ENCODE peak calls at places on chromosomes 12 and 14, in seven cellular contexts. F is uterus, D is right lobe of liver, N is body of pancreas, Q is upper lobe of left lung, M is suprapubic skin, V is prostate gland. O is an unnamed sample. For H3K4me1, the result is how much of the 10 kb centered on the place peaks cover.

GRCh38 chr14:24365600-24366374 is 2.2 kb upstream of the NFATC4 start:
- DNase-seq in F (peak), D (peak), N (peak), Q (peak), M (peak), V (peak), O (no peak)

GRCh38 chr14:80621701-80622100 is 319.8 kb downstream of the CEP128 start:
- DNase-seq in F (no peak), D (no peak), N (no peak), Q (no peak), M (no peak), V (no peak), O (no peak)

GRCh38 chr14:55514819-55515470 is 65.1 kb upstream of the KTN1 start:
- DNase-seq in F (no peak), D (no peak), N (no peak), Q (no peak), M (no peak), V (no peak), O (no peak)

GRCh38 chr12:55713721-55714120 is 2.1 kb upstream of the BLOC1S1 start:
- DNase-seq in F (no peak), D (no peak), N (no peak), Q (no peak), M (no peak), V (no peak), O (no peak)

GRCh38 chr12:93667672-93668071 is 9.5 kb upstream of the CRADD start:
- DNase-seq in F (no peak), D (no peak), N (no peak), Q (no peak), M (no peak), V (no peak), O (no peak)

GRCh38 chr12:125983094-125983783 is 918.0 kb downstream of the AACS start:
- DNase-seq in F (peak), D (peak), N (peak), Q (peak), M (no peak), V (peak), O (no peak)

GRCh38 chr14:35365130-35366047 is 39.2 kb downstream of the NFKBIA start:
- DNase-seq in F (peak), D (peak), N (peak), Q (peak), M (no peak), V (no peak), O (peak)

GRCh38 chr12:127238061-127238460 is 1028.9 kb upstream of the TMEM132C start:
- DNase-seq in F (no peak), D (no peak), N (no peak), Q (no peak), M (no peak), V (no peak), O (no peak)

GRCh38 chr12:6958609-6959375 is 7.6 kb downstream of the PTPN6 start:
- DNase-seq in F (no peak), D (peak), N (no peak), Q (no peak), M (no peak), V (no peak), O (no peak)

GRCh38 chr12:100567945-100568344 is 5.5 kb upstream of the GAS2L3 start:
- DNase-seq in F (no peak), D (no peak), N (no peak), Q (no peak), M (no peak), V (no peak), O (no peak)

GRCh38 chr12:88179436-88180014 is 37.4 kb downstream of the TMTC3 start:
- DNase-seq in F (no peak), D (no peak), N (no peak), Q (no peak), M (no peak), V (no peak), O (no peak)

GRCh38 chr12:4269279-4269991 is 4.1 kb upstream of the CCND2 start:
- DNase-seq in F (peak), D (peak), N (peak), Q (peak), M (no peak), V (no peak), O (no peak)

GRCh38 chr12:104250366-104251125 is 35.0 kb downstream of the TXNRD1 start:
- DNase-seq in F (no peak), D (no peak), N (no peak), Q (no peak), M (no peak), V (no peak), O (no peak)

GRCh38 chr14:43464968-43465367 is 1042.1 kb downstream of the FSCB start:
- DNase-seq in F (no peak), D (no peak), N (no peak), Q (no peak), M (no peak), V (no peak), O (no peak)

GRCh38 chr12:85273411-85274075 is 6.5 kb upstream of the ALX1 start:
- DNase-seq in F (no peak), D (no peak), N (no peak), Q (peak), M (no peak), V (no peak), O (no peak)

GRCh38 chr12:132292328-132293319 is 36.8 kb downstream of the GALNT9 start:
- DNase-seq in F (no peak), D (peak), N (no peak), Q (peak), M (no peak), V (no peak), O (no peak)

GRCh38 chr12:1594295-1595025 is at the start of gene FBXL14:
- DNase-seq in F (peak), D (peak), N (peak), Q (peak), M (peak), V (peak), O (peak)

GRCh38 chr12:29882771-29883315 is 99.1 kb upstream of the TMTC1 start:
- DNase-seq in F (no peak), D (no peak), N (no peak), Q (no peak), M (no peak), V (no peak), O (no peak)

GRCh38 chr14:87994974-87995373 is 2.0 kb upstream of the GALC start:
- DNase-seq in F (no peak), D (no peak), N (no peak), Q (no peak), M (no peak), V (no peak), O (no peak)

GRCh38 chr14:24806061-24806678 is 172.2 kb upstream of the GZMB start:
- DNase-seq in F (peak), D (peak), N (peak), Q (no peak), M (no peak), V (peak), O (no peak)

GRCh38 chr14:103130965-103131364 is 7.7 kb downstream of the TNFAIP2 start:
- DNase-seq in F (peak), D (peak), N (peak), Q (no peak), M (no peak), V (peak), O (no peak)

GRCh38 chr14:58299665-58300202 is 1.4 kb downstream of the ARID4A start:
- DNase-seq in F (no peak), D (no peak), N (no peak), Q (no peak), M (no peak), V (peak), O (no peak)

GRCh38 chr14:61472025-61472672 is 150.8 kb downstream of the PRKCH start:
- DNase-seq in F (no peak), D (no peak), N (no peak), Q (no peak), M (no peak), V (no peak), O (no peak)

GRCh38 chr12:79935021-79935623 is at the start of gene PPP1R12A:
- DNase-seq in F (peak), D (peak), N (peak), Q (peak), M (peak), V (peak), O (peak)

GRCh38 chr14:98984027-98984718 is 287.8 kb downstream of the BCL11B start:
- DNase-seq in F (no peak), D (no peak), N (no peak), Q (no peak), M (no peak), V (no peak), O (no peak)

GRCh38 chr14:35355981-35356839 is 48.3 kb downstream of the NFKBIA start:
- DNase-seq in F (no peak), D (peak), N (peak), Q (no peak), M (no peak), V (no peak), O (no peak)

GRCh38 chr12:48183091-48183875 is at the start of gene CCDC184:
- DNase-seq in F (peak), D (peak), N (peak), Q (peak), M (no peak), V (no peak), O (no peak)

GRCh38 chr12:48184549-48184922 is 1.1 kb downstream of the CCDC184 start:
- DNase-seq in F (no peak), D (no peak), N (no peak), Q (no peak), M (no peak), V (no peak), O (no peak)

GRCh38 chr12:48183876-48184548 is 568 bp downstream of the CCDC184 start:
- DNase-seq in F (no peak), D (no peak), N (no peak), Q (peak), M (no peak), V (no peak), O (no peak)

GRCh38 chr12:48180857-48181495 is 2.5 kb upstream of the CCDC184 start:
- DNase-seq in F (no peak), D (no peak), N (no peak), Q (no peak), M (no peak), V (no peak), O (no peak)

DNA sequence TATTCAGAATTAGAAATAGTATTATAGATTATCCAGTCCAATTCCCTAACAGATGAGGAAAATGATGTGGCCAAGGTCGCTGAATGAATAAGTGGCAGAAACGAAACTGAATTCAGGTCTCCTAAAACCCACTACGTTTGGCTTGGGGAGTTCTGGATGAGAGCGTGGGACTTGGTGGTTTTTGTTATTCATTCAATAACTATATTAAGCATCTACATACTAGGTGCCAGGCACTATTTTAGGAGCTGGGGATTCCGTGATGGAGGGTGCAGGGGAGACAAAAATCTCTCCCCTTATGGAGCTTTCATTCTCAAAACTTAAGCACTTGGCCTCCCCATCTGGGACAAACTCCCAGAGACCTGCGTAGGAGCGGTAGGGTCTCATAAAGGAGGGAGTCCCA is 785 bp upstream of the CCDC184 start:
- DNase-seq in F (no peak), D (no peak), N (no peak), Q (no peak), M (no peak), V (no peak), O (no peak)
- H3K4me1 ChIP-seq in F (under half), D (under half), N (under half), Q (under half), M (under half), V (under half), O (under half)

GRCh38 chr14:68269136-68269535 is 449.6 kb downstream of the RAD51B start:
- DNase-seq in F (no peak), D (no peak), N (no peak), Q (no peak), M (no peak), V (no peak), O (no peak)
- H3K4me3 ChIP-seq in F (no peak), D (no peak), N (no peak), Q (no peak), M (no peak), V (no peak), O (no peak)

DNA sequence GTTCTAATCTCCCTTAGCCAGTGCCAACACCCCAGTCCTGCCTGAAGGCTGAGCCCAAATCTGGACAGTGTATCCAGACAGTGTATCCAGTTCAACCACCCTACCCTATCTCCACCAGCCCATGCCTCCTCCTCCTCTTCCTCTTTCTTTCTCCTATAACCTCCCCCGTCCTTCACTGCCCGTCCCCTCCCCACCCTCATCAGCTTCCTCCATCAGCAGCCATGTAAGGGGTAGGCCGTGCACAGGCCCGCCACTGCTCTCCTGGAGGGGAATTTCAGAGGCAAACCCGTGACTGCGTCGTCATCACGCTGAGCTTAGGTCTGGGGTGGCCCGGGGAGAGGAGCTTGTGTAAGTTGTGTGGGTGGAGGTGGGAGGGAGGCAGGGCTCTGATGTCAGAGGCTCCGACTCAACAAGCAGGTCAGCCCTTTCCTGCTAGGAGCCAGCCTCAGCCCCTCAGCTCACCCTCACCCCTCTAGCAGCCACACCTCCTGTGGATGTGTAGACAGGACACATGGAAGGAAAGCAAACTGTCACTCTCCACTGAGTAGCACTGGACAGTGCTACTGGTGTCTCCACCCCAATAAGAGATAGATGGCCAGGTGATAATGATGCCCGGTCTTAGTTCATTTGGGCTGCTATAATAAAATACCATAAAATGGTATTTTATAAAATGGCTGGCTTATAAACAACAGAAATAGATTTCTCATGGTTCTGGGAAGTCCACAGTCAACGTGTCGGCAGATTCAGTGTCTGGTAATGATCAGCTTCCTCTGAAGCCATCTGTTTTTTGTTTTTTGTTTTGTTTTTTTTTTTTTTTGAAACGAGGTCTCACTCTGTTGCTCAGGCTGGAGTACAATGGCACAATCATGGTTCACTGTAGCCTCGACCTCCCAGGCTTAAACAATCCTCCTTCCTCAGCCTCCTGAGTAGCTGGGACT is 50.4 kb downstream of the IRF2BPL start:
- DNase-seq in F (peak), D (peak), N (peak), Q (no peak), M (peak), V (no peak), O (no peak)
- TF ChIP-seq POLR2A in F (no peak), D (no peak), N (no peak), Q (no peak), M (no peak), V (no peak), O (peak)

GRCh38 chr12:69479675-69480074 is 9.5 kb downstream of the FRS2 start:
- DNase-seq in F (no peak), D (no peak), N (no peak), Q (no peak), M (no peak), V (no peak), O (no peak)
- H3K4me1 ChIP-seq in F (under half), D (under half), N (half or more), Q (under half), M (under half), V (under half), O (under half)

DNA sequence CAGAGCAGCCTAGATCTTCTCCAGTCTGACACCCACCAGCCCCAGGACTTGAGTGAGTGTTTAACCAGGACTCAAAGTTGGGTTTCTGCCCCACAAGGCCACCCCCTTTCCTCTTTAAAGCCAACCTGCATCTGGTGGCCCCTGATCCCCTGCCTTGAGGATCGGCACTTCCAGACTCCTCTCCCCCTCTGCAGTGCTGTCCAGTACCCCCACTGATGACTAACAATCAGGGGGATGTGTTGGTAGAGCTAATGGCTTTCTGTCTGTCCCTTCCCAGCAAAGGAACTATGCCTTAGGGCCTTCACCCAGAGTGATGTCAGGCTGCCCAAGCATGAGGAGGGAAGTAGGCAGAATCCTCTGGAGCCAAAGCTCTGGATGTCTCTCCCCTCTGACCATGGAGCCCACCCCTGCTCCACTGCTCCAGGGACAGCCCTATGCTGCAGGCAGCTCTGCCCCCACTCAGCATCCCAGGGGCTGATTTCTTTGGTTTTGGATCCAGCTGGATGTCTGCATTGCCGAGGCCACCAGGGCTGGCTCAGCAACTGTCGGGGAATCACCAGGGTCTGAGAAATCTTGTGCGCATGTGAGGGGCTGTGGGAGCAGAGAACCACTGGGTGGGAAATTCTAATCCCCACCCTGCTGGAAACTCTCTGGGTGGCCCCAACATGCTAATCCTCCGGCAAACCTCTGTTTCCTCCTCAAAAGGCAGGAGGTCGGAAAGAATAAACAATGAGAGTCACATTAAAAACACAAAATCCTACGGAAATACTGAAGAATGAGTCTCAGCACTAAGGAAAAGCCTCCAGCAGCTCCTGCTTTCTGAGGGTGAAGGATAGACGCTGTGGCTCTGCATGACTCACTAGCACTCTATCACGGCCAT is 42.9 kb downstream of the DAD1 start:
- DNase-seq in F (peak), D (no peak), N (no peak), Q (no peak), M (no peak), V (no peak), O (no peak)
- H3K4me3 ChIP-seq in F (no peak), D (no peak), N (no peak), Q (no peak), M (no peak), V (no peak), O (no peak)

DNA sequence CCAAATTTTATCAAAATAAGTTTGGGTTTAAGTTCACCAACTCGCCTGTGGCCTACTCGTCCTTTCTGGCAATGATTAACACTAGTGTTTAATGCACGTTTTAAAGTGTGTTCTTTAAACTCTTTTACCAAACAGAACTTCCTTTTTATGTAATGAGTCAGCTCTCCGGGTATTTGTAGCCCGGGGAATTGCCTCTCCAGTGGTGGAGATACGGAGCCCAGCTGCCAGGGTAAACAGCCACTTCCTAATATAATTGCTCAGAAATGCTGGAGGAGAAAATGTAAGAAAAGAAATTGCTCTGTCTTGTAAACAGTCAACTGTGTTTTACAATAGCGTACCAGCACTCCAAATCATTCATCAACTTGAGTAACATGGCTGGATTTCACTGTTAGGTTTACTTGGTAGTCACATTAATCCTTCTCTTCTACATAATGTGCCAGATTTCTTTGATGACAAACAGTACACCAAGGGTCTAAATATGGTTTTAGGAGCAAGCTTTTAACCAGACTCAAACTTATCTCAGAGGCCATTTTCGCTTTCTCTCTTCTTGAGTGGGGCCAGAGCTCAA is 101.1 kb upstream of the SLC38A2 start:
- DNase-seq in F (peak), D (peak), N (peak), Q (no peak), M (no peak), V (peak), O (no peak)
- TF ChIP-seq POLR2A in F (no peak), D (peak), N (no peak), Q (no peak), M (no peak), V (no peak), O (no peak)

GRCh38 chr14:75459791-75460190 is 32.0 kb downstream of the JDP2 start:
- DNase-seq in F (no peak), D (no peak), N (no peak), Q (no peak), M (no peak), V (no peak), O (no peak)

GRCh38 chr14:75460402-75460801 is 32.6 kb downstream of the JDP2 start:
- DNase-seq in F (no peak), D (no peak), N (no peak), Q (no peak), M (no peak), V (no peak), O (no peak)

GRCh38 chr14:75461303-75461702 is 33.5 kb downstream of the JDP2 start:
- DNase-seq in F (no peak), D (no peak), N (no peak), Q (no peak), M (peak), V (no peak), O (no peak)

GRCh38 chr14:75459099-75459741 is 31.4 kb downstream of the JDP2 start:
- DNase-seq in F (no peak), D (peak), N (peak), Q (no peak), M (no peak), V (no peak), O (no peak)

GRCh38 chr14:75461755-75462349 is 34.0 kb downstream of the JDP2 start:
- DNase-seq in F (no peak), D (no peak), N (no peak), Q (no peak), M (peak), V (no peak), O (no peak)
- H3K4me1 ChIP-seq in F (under half), D (under half), N (under half), Q (under half), M (under half), V (under half), O (half or more)

DNA sequence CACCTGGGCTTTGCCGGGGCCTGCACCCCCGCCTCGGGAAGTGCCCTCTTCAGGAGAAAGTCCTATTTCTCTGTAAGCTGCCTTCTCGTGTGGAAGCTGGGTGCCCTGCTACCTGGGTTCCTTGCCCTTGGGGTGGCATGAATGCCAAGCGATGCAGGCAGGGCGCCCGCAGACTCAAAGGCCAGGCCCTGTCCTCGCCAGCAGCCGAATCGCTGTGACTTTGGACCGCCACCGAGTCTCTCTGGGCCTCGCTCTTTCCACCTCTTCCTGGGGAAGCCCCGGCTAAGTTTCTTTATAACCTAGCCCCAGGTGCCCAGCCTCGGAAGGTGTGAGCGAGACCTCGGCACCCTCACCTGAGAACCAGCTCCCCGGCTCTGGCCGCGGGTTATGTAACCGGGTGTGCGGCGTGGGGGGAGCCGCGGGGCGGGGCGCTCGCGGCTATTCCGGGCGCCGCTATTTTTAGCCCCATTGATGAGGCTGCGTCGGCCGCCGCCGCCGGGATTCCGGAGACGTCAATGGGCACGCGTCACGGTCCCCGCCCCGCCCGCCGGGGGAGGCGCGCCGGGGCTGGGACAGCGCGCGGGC is 14.6 kb upstream of the NR4A1 start:
- DNase-seq in F (peak), D (peak), N (peak), Q (peak), M (peak), V (peak), O (no peak)
- H3K4me3 ChIP-seq in F (peak), D (peak), N (no peak), Q (peak), M (peak), V (peak), O (peak)

O was measured in esophagus squamous epithelium.